ENCODE peak calls at places on chromosomes 2 and 18, in five cellular contexts. One of them, this sample, is unnamed.

GRCh38 chr18:59155140-59155539 is 15.5 kb downstream of the SEC11C start:
- DNase-seq in colonic mucosa: no peak
- DNase-seq in lower leg skin: no peak
- DNase-seq in NCI-H1436: no peak
- DNase-seq in activated T-cell treated with anti-CD3 and anti-CD28 coated beads for 1 hour: no peak
- DNase-seq in this sample: no peak

GRCh38 chr2:190063624-190064023 is 1.1 kb upstream of the MSTN start:
- DNase-seq in colonic mucosa: no peak
- DNase-seq in lower leg skin: no peak
- DNase-seq in NCI-H1436: no peak
- DNase-seq in activated T-cell treated with anti-CD3 and anti-CD28 coated beads for 1 hour: no peak
- DNase-seq in this sample: no peak

GRCh38 chr18:58255701-58256311 is 211.8 kb downstream of the NEDD4L start:
- DNase-seq in colonic mucosa: no peak
- DNase-seq in lower leg skin: no peak
- DNase-seq in NCI-H1436: no peak
- DNase-seq in activated T-cell treated with anti-CD3 and anti-CD28 coated beads for 1 hour: no peak
- DNase-seq in this sample: peak

GRCh38 chr2:219634951-219635751 is 7.7 kb downstream of the SLC4A3 start:
- DNase-seq in colonic mucosa: no peak
- DNase-seq in lower leg skin: no peak
- DNase-seq in NCI-H1436: no peak
- DNase-seq in activated T-cell treated with anti-CD3 and anti-CD28 coated beads for 1 hour: no peak
- DNase-seq in this sample: no peak

GRCh38 chr18:63994783-63995399 is 25.0 kb downstream of the SERPINB8 start:
- DNase-seq in colonic mucosa: peak
- DNase-seq in lower leg skin: peak
- DNase-seq in NCI-H1436: peak
- DNase-seq in activated T-cell treated with anti-CD3 and anti-CD28 coated beads for 1 hour: peak
- DNase-seq in this sample: no peak

GRCh38 chr18:4351005-4351404 is 104.1 kb downstream of the DLGAP1 start:
- DNase-seq in colonic mucosa: no peak
- DNase-seq in lower leg skin: no peak
- DNase-seq in NCI-H1436: no peak
- DNase-seq in activated T-cell treated with anti-CD3 and anti-CD28 coated beads for 1 hour: no peak
- DNase-seq in this sample: no peak

GRCh38 chr2:24708537-24709152 is 84.5 kb downstream of the PTRHD1 start:
- DNase-seq in colonic mucosa: no peak
- DNase-seq in lower leg skin: no peak
- DNase-seq in NCI-H1436: no peak
- DNase-seq in activated T-cell treated with anti-CD3 and anti-CD28 coated beads for 1 hour: no peak
- DNase-seq in this sample: no peak

GRCh38 chr2:3430740-3431490 is 51.4 kb downstream of the TRAPPC12 start:
- DNase-seq in colonic mucosa: no peak
- DNase-seq in lower leg skin: no peak
- DNase-seq in NCI-H1436: no peak
- DNase-seq in activated T-cell treated with anti-CD3 and anti-CD28 coated beads for 1 hour: no peak
- DNase-seq in this sample: no peak

GRCh38 chr2:103959174-103960125 is 894.5 kb upstream of the POU3F3 start:
- DNase-seq in colonic mucosa: no peak
- DNase-seq in lower leg skin: peak
- DNase-seq in NCI-H1436: peak
- DNase-seq in activated T-cell treated with anti-CD3 and anti-CD28 coated beads for 1 hour: no peak
- DNase-seq in this sample: no peak

GRCh38 chr2:50856112-50856511 is 175.8 kb downstream of the NRXN1 start:
- DNase-seq in colonic mucosa: no peak
- DNase-seq in lower leg skin: no peak
- DNase-seq in NCI-H1436: no peak
- DNase-seq in activated T-cell treated with anti-CD3 and anti-CD28 coated beads for 1 hour: no peak
- DNase-seq in this sample: no peak

GRCh38 chr18:23532848-23533247 is 29.5 kb downstream of the RMC1 start:
- DNase-seq in colonic mucosa: no peak
- DNase-seq in lower leg skin: no peak
- DNase-seq in NCI-H1436: no peak
- DNase-seq in activated T-cell treated with anti-CD3 and anti-CD28 coated beads for 1 hour: no peak
- DNase-seq in this sample: no peak

GRCh38 chr2:205712983-205713531 is 30.8 kb downstream of the NRP2 start:
- DNase-seq in colonic mucosa: no peak
- DNase-seq in lower leg skin: no peak
- DNase-seq in NCI-H1436: no peak
- DNase-seq in activated T-cell treated with anti-CD3 and anti-CD28 coated beads for 1 hour: no peak
- DNase-seq in this sample: no peak

GRCh38 chr2:200603972-200604371 is 18.2 kb downstream of the AOX1 start:
- DNase-seq in colonic mucosa: no peak
- DNase-seq in lower leg skin: no peak
- DNase-seq in NCI-H1436: no peak
- DNase-seq in activated T-cell treated with anti-CD3 and anti-CD28 coated beads for 1 hour: no peak
- DNase-seq in this sample: no peak

GRCh38 chr18:23279931-23280330 is 144.6 kb downstream of the CABLES1 start:
- DNase-seq in colonic mucosa: no peak
- DNase-seq in lower leg skin: no peak
- DNase-seq in NCI-H1436: no peak
- DNase-seq in activated T-cell treated with anti-CD3 and anti-CD28 coated beads for 1 hour: no peak
- DNase-seq in this sample: no peak

GRCh38 chr2:45220227-45220626 is 211.0 kb upstream of the SIX2 start:
- DNase-seq in colonic mucosa: no peak
- DNase-seq in lower leg skin: no peak
- DNase-seq in NCI-H1436: no peak
- DNase-seq in activated T-cell treated with anti-CD3 and anti-CD28 coated beads for 1 hour: no peak
- DNase-seq in this sample: no peak

GRCh38 chr2:165874445-165875039 is 79.0 kb downstream of the TTC21B start:
- DNase-seq in colonic mucosa: peak
- DNase-seq in lower leg skin: no peak
- DNase-seq in NCI-H1436: peak
- DNase-seq in activated T-cell treated with anti-CD3 and anti-CD28 coated beads for 1 hour: no peak
- DNase-seq in this sample: no peak

GRCh38 chr2:99754215-99754614 is 264.4 kb upstream of the REV1 start:
- DNase-seq in colonic mucosa: no peak
- DNase-seq in lower leg skin: no peak
- DNase-seq in NCI-H1436: no peak
- DNase-seq in activated T-cell treated with anti-CD3 and anti-CD28 coated beads for 1 hour: no peak
- DNase-seq in this sample: no peak

GRCh38 chr2:10783421-10783820 is 29.2 kb downstream of the PDIA6 start:
- DNase-seq in colonic mucosa: no peak
- DNase-seq in lower leg skin: no peak
- DNase-seq in NCI-H1436: no peak
- DNase-seq in activated T-cell treated with anti-CD3 and anti-CD28 coated beads for 1 hour: no peak
- DNase-seq in this sample: no peak

GRCh38 chr2:989766-990467 is 39.3 kb downstream of the SNTG2 start:
- DNase-seq in colonic mucosa: no peak
- DNase-seq in lower leg skin: no peak
- DNase-seq in NCI-H1436: no peak
- DNase-seq in activated T-cell treated with anti-CD3 and anti-CD28 coated beads for 1 hour: no peak
- DNase-seq in this sample: no peak

GRCh38 chr2:9818097-9818496 is 25.2 kb upstream of the TAF1B start:
- DNase-seq in colonic mucosa: no peak
- DNase-seq in lower leg skin: no peak
- DNase-seq in NCI-H1436: no peak
- DNase-seq in activated T-cell treated with anti-CD3 and anti-CD28 coated beads for 1 hour: no peak
- DNase-seq in this sample: no peak

GRCh38 chr18:40877096-40877495 is 1077.9 kb upstream of the PIK3C3 start:
- DNase-seq in colonic mucosa: no peak
- DNase-seq in lower leg skin: no peak
- DNase-seq in NCI-H1436: no peak
- DNase-seq in activated T-cell treated with anti-CD3 and anti-CD28 coated beads for 1 hour: no peak
- DNase-seq in this sample: no peak

GRCh38 chr2:222483513-222484039 is 59.2 kb downstream of the SGPP2 start:
- DNase-seq in colonic mucosa: peak
- DNase-seq in lower leg skin: no peak
- DNase-seq in NCI-H1436: peak
- DNase-seq in activated T-cell treated with anti-CD3 and anti-CD28 coated beads for 1 hour: no peak
- DNase-seq in this sample: no peak

GRCh38 chr2:42792087-42792582 is 248 bp downstream of the HAAO start:
- DNase-seq in colonic mucosa: no peak
- DNase-seq in lower leg skin: no peak
- DNase-seq in NCI-H1436: no peak
- DNase-seq in activated T-cell treated with anti-CD3 and anti-CD28 coated beads for 1 hour: no peak
- DNase-seq in this sample: peak

GRCh38 chr18:3706279-3707097 is 256.5 kb downstream of the TGIF1 start:
- DNase-seq in colonic mucosa: no peak
- DNase-seq in lower leg skin: no peak
- DNase-seq in NCI-H1436: no peak
- DNase-seq in activated T-cell treated with anti-CD3 and anti-CD28 coated beads for 1 hour: no peak
- DNase-seq in this sample: no peak

GRCh38 chr2:233301811-233302210 is 5.8 kb upstream of the SAG start:
- DNase-seq in colonic mucosa: no peak
- DNase-seq in lower leg skin: no peak
- DNase-seq in NCI-H1436: no peak
- DNase-seq in activated T-cell treated with anti-CD3 and anti-CD28 coated beads for 1 hour: no peak
- DNase-seq in this sample: no peak